ENCODE peak calls at places on chromosomes 1 and 21, in five cellular contexts. One of them, this sample, is unnamed.
A peak's percentile ranks its signal among the peaks of the same experiment; 100 is the strongest.

GRCh38 chr1:165858364-165858823 is 31.0 kb downstream of the UCK2 start:
- DNase-seq in mesenchymal stem cell: no peak
- DNase-seq in H9: no peak
- DNase-seq in H1: no peak
- DNase-seq in neuronal stem cell: no peak
- DNase-seq in this sample: peak; percentile 44

GRCh38 chr1:234971586-234972297 is 156.9 kb downstream of the TOMM20 start:
- DNase-seq in neuronal stem cell: no peak
- DNase-seq in H9: no peak
- DNase-seq in H1: no peak
- DNase-seq in mesenchymal stem cell: peak; percentile 59
- DNase-seq in this sample: no peak

GRCh38 chr1:228004331-228004871 is 2.4 kb upstream of the WNT3A start:
- DNase-seq in H9: peak; percentile 78
- DNase-seq in H1: no peak
- DNase-seq in neuronal stem cell: no peak
- DNase-seq in mesenchymal stem cell: no peak
- DNase-seq in this sample: no peak

GRCh38 chr1:61284226-61284854 is 202.0 kb downstream of the NFIA start:
- DNase-seq in neuronal stem cell: peak; percentile 56
- DNase-seq in H1: peak; percentile 51
- DNase-seq in H9: no peak
- DNase-seq in mesenchymal stem cell: no peak
- DNase-seq in this sample: no peak

GRCh38 chr1:158067651-158068050 is 74.2 kb downstream of the KIRREL1 start:
- DNase-seq in mesenchymal stem cell: peak; percentile 90
- DNase-seq in neuronal stem cell: no peak
- DNase-seq in H1: no peak
- DNase-seq in H9: no peak
- DNase-seq in this sample: no peak

GRCh38 chr1:147757015-147757990 is 3.1 kb downstream of the GJA5 start:
- DNase-seq in H9: no peak
- DNase-seq in mesenchymal stem cell: no peak
- DNase-seq in neuronal stem cell: no peak
- DNase-seq in H1: no peak
- DNase-seq in this sample: peak; percentile 95

GRCh38 chr1:44031051-44031899 is at the start of gene SLC6A9:
- DNase-seq in H1: peak; percentile 47
- DNase-seq in neuronal stem cell: peak; percentile 66
- DNase-seq in H9: peak; percentile 70
- DNase-seq in mesenchymal stem cell: peak; percentile 80
- DNase-seq in this sample: peak; percentile 53

GRCh38 chr1:119675349-119676343 is 27.6 kb upstream of the ZNF697 start:
- DNase-seq in H9: peak; percentile 90
- DNase-seq in neuronal stem cell: peak; percentile 85
- DNase-seq in H1: no peak
- DNase-seq in mesenchymal stem cell: peak; percentile 88
- DNase-seq in this sample: peak; percentile 98

GRCh38 chr1:99122039-99122438 is 117.4 kb upstream of the PLPPR5 start:
- DNase-seq in H1: no peak
- DNase-seq in neuronal stem cell: no peak
- DNase-seq in H9: no peak
- DNase-seq in mesenchymal stem cell: no peak
- DNase-seq in this sample: peak; percentile 40

DNA sequence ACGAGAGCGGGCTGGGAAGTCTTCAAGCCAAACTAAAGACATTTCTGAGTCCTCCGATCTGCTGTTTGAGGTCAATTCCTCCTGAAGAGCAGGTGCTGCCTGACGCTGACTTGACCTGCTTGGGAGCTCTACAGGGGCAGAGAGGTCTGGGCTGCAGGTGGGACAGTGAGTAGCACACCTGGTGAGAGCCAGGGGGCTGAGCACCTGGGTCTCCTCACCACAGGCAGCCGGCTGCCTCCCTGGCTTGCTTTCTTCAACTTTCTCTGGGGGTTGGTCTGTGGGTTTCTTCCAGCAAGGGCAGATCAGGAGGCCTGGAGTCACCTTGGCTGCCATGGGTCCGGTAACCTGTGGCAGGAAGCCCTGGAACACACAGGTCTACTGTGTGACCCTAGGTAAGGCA is 107.4 kb upstream of the EDN2 start:
- DNase-seq in mesenchymal stem cell: no peak
- DNase-seq in H9: no peak
- DNase-seq in H1: no peak
- DNase-seq in neuronal stem cell: no peak
- DNase-seq in this sample: no peak
- H2BK12ac ChIP-seq in mesenchymal stem cell: no peak overlapping the region
- H2BK12ac ChIP-seq in H9: no peak overlapping the region
- H2BK12ac ChIP-seq in H1: no peak overlapping the region
- H2BK12ac ChIP-seq in neuronal stem cell: no peak overlapping the region
- H2BK12ac ChIP-seq in this sample: no peak overlapping the region

GRCh38 chr21:39097981-39098380 is 85.3 kb downstream of the PSMG1 start:
- DNase-seq in mesenchymal stem cell: peak; percentile 78
- DNase-seq in H1: no peak
- DNase-seq in H9: no peak
- DNase-seq in neuronal stem cell: no peak
- DNase-seq in this sample: no peak

GRCh38 chr21:39097335-39097861 is 85.9 kb downstream of the PSMG1 start:
- DNase-seq in neuronal stem cell: no peak
- DNase-seq in H9: no peak
- DNase-seq in mesenchymal stem cell: peak; percentile 42
- DNase-seq in H1: no peak
- DNase-seq in this sample: no peak

GRCh38 chr21:39099859-39100258 is 83.4 kb downstream of the PSMG1 start:
- DNase-seq in mesenchymal stem cell: no peak
- DNase-seq in neuronal stem cell: no peak
- DNase-seq in H1: no peak
- DNase-seq in H9: no peak
- DNase-seq in this sample: no peak

GRCh38 chr21:39096754-39097153 is 86.5 kb downstream of the PSMG1 start:
- DNase-seq in H9: peak; percentile 66
- DNase-seq in mesenchymal stem cell: no peak
- DNase-seq in H1: no peak
- DNase-seq in neuronal stem cell: no peak
- DNase-seq in this sample: no peak

DNA sequence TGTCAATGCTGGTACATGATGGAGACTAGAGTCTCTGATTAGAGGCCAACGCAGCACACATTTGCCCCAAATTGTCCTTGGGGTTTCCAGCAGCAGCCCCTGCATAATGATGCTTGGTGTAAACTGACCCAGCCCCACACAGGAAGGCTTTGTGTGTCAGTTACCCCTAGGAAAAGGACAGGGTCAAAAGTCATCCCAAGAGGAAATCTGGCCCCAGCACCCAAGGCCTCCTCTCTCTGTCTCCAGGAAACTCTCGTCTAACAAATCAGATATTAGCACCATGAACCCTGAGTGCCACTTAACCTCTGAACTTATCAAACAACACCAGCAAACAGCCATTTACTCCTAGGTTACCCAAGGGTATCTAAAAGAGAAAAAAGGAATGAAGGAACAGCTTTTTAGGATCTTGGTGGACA is 84.5 kb downstream of the PSMG1 start:
- DNase-seq in H1: no peak
- DNase-seq in H9: no peak
- DNase-seq in mesenchymal stem cell: no peak
- DNase-seq in neuronal stem cell: no peak
- DNase-seq in this sample: no peak
- H2BK12ac ChIP-seq in H1: no peak overlapping the region
- H2BK12ac ChIP-seq in H9: no peak overlapping the region
- H2BK12ac ChIP-seq in mesenchymal stem cell: peak overlapping the region; percentile 75
- H2BK12ac ChIP-seq in neuronal stem cell: no peak overlapping the region
- H2BK12ac ChIP-seq in this sample: no peak overlapping the region

GRCh38 chr21:44311108-44311507 is 11.3 kb downstream of the PFKL start:
- DNase-seq in H1: no peak
- DNase-seq in mesenchymal stem cell: no peak
- DNase-seq in H9: no peak
- DNase-seq in neuronal stem cell: no peak
- DNase-seq in this sample: no peak
- H2BK12ac ChIP-seq in H1: no peak overlapping the region
- H2BK12ac ChIP-seq in mesenchymal stem cell: no peak overlapping the region
- H2BK12ac ChIP-seq in H9: no peak overlapping the region
- H2BK12ac ChIP-seq in neuronal stem cell: no peak overlapping the region
- H2BK12ac ChIP-seq in this sample: no peak overlapping the region

GRCh38 chr1:180201451-180202200 is 28.4 kb upstream of the LHX4 start:
- DNase-seq in H1: no peak
- DNase-seq in H9: no peak
- DNase-seq in neuronal stem cell: no peak
- DNase-seq in mesenchymal stem cell: no peak
- DNase-seq in this sample: peak; percentile 77
- H2BK12ac ChIP-seq in H1: no peak overlapping the region
- H2BK12ac ChIP-seq in H9: no peak overlapping the region
- H2BK12ac ChIP-seq in neuronal stem cell: no peak overlapping the region
- H2BK12ac ChIP-seq in mesenchymal stem cell: no peak overlapping the region
- H2BK12ac ChIP-seq in this sample: no peak overlapping the region